ENCODE peak calls at places on chromosomes 5 and 9, in six cellular contexts. Y, P, Z, Q, C and K are unnamed samples.

GRCh38 chr5:113367586-113367985 is 67.2 kb downstream of the TSSK1B start:
- DNase-seq in Q (no peak), Z (no peak), P (no peak), Y (no peak), C (no peak), K (no peak)

GRCh38 chr5:176779537-176779936 is 30.8 kb upstream of the UNC5A start:
- DNase-seq in P (no peak), Q (no peak), C (no peak), Y (no peak), Z (no peak), K (peak)

GRCh38 chr9:86700601-86701000 is 246.7 kb downstream of the GAS1 start:
- DNase-seq in C (no peak), P (no peak), Y (peak), Q (no peak), Z (peak), K (peak)

GRCh38 chr5:172440486-172440885 is 13.8 kb downstream of the SH3PXD2B start:
- DNase-seq in P (no peak), C (no peak), Y (no peak), Z (no peak), Q (no peak), K (no peak)

GRCh38 chr5:168528521-168529360 is at the start of gene FBLL1:
- DNase-seq in Z (no peak), Q (no peak), Y (no peak), C (peak), P (no peak), K (no peak)

GRCh38 chr5:146820987-146821386 is 57.6 kb downstream of the PPP2R2B start:
- DNase-seq in P (no peak), C (no peak), Q (no peak), Y (no peak), Z (no peak), K (no peak)

GRCh38 chr5:39616131-39616530 is 191.4 kb upstream of the DAB2 start:
- DNase-seq in Y (no peak), C (no peak), Z (no peak), P (no peak), Q (no peak), K (no peak)

GRCh38 chr5:173314166-173314952 is 13.9 kb downstream of the STC2 start:
- DNase-seq in C (no peak), Z (no peak), P (no peak), Y (no peak), Q (no peak), K (no peak)

GRCh38 chr9:124818431-124819281 is 34.6 kb upstream of the WDR38 start:
- DNase-seq in Q (no peak), C (peak), P (peak), Z (peak), Y (no peak), K (no peak)

GRCh38 chr9:111431684-111432083 is 52.5 kb downstream of the ECPAS start:
- DNase-seq in Z (no peak), Y (no peak), P (no peak), C (peak), Q (no peak), K (no peak)

GRCh38 chr5:92838253-92838652 is 742.8 kb downstream of the NR2F1-AS1 start:
- DNase-seq in Q (peak), P (no peak), Y (no peak), Z (no peak), C (peak), K (no peak)

GRCh38 chr5:119269061-119269579 is 86.7 kb upstream of the TNFAIP8 start:
- DNase-seq in Z (peak), P (peak), C (no peak), Q (peak), Y (no peak), K (peak)

GRCh38 chr9:115189686-115190085 is 71.7 kb upstream of the TNC start:
- DNase-seq in P (no peak), Z (no peak), Q (no peak), C (peak), Y (no peak), K (no peak)

GRCh38 chr9:131255731-131256197 is 20.5 kb downstream of the FAM78A start:
- DNase-seq in Y (no peak), Q (no peak), C (no peak), P (no peak), Z (peak), K (no peak)